ENCODE peak calls at places on chromosomes 13 and 19, in four cellular contexts. P, K, E and U are unnamed samples. For H3K27me3, the result is how much of the 10 kb centered on the place peaks cover.

GRCh38 chr13:48074006-48074405 is 20.9 kb downstream of the MED4 start:
- DNase-seq in P (no peak), K (no peak), E (no peak), U (no peak)

GRCh38 chr13:98571955-98572662 is 4.8 kb downstream of the STK24 start:
- DNase-seq in P (no peak), K (peak), E (no peak), U (no peak)

GRCh38 chr13:109383683-109384082 is 402.7 kb downstream of the IRS2 start:
- DNase-seq in P (no peak), K (peak), E (no peak), U (no peak)

GRCh38 chr19:44356383-44357111 is at the start of gene ZNF112:
- DNase-seq in P (peak), K (peak), E (peak), U (peak)

GRCh38 chr13:111474136-111475002 is 153.9 kb downstream of the TEX29 start:
- DNase-seq in P (no peak), K (peak), E (peak), U (peak)

GRCh38 chr19:45827459-45828093 is 12.5 kb upstream of the RSPH6A start:
- DNase-seq in P (no peak), K (no peak), E (no peak), U (no peak)

GRCh38 chr19:5036733-5037681 is 68.1 kb downstream of the KDM4B start:
- DNase-seq in P (peak), K (peak), E (no peak), U (peak)

GRCh38 chr13:29754486-29754806 is 96.0 kb downstream of the UBL3 start:
- DNase-seq in P (no peak), K (peak), E (no peak), U (no peak)

GRCh38 chr19:45567609-45568008 is 17.0 kb downstream of the OPA3 start:
- DNase-seq in P (no peak), K (no peak), E (no peak), U (no peak)

GRCh38 chr13:100637380-100637779 is 37.2 kb downstream of the TMTC4 start:
- DNase-seq in P (no peak), K (no peak), E (no peak), U (no peak)

GRCh38 chr19:14695471-14695870 is 5.6 kb downstream of the ZNF333 start:
- DNase-seq in P (no peak), K (no peak), E (no peak), U (no peak)

GRCh38 chr13:30376426-30377311 is 45.6 kb upstream of the UBE2L5 start:
- DNase-seq in P (no peak), K (no peak), E (no peak), U (no peak)

GRCh38 chr19:17306285-17306714 is 628 bp downstream of the MRPL34 start:
- DNase-seq in P (no peak), K (no peak), E (peak), U (no peak)

GRCh38 chr19:48186015-48186414 is 15.5 kb downstream of the ZSWIM9 start:
- DNase-seq in P (no peak), K (no peak), E (no peak), U (no peak)

GRCh38 chr19:42313096-42313839 is at the start of gene TMEM145:
- DNase-seq in P (peak), K (peak), E (peak), U (peak)

GRCh38 chr13:102769679-102770078 is 3.9 kb downstream of the TEX30 start:
- DNase-seq in P (no peak), K (peak), E (no peak), U (no peak)

GRCh38 chr19:17156296-17156946 is 58.7 kb upstream of the USE1 start:
- DNase-seq in P (no peak), K (no peak), E (no peak), U (no peak)

GRCh38 chr13:48094404-48094780 is 512 bp downstream of the MED4 start:
- DNase-seq in P (no peak), K (peak), E (peak), U (no peak)

GRCh38 chr13:24997367-24997967 is 98.5 kb upstream of the PABPC3 start:
- DNase-seq in P (no peak), K (peak), E (peak), U (peak)

GRCh38 chr13:76397413-76397812 is 488.8 kb downstream of the KCTD12 start:
- DNase-seq in P (no peak), K (no peak), E (no peak), U (no peak)

GRCh38 chr19:34732548-34733255 is 1.3 kb upstream of the ZNF181 start:
- DNase-seq in P (no peak), K (no peak), E (peak), U (no peak)

GRCh38 chr13:74246398-74246975 is 112.3 kb upstream of the KLF12 start:
- DNase-seq in P (no peak), K (peak), E (no peak), U (no peak)

GRCh38 chr13:78194904-78195639 is 276.4 kb upstream of the EDNRB start:
- DNase-seq in P (no peak), K (peak), E (peak), U (peak)

GRCh38 chr13:20995245-20995829 is 66.0 kb downstream of the LATS2 start:
- DNase-seq in P (no peak), K (no peak), E (no peak), U (no peak)

GRCh38 chr13:72820156-72820897 is 38.4 kb downstream of the PIBF1 start:
- DNase-seq in P (no peak), K (peak), E (no peak), U (no peak)

GRCh38 chr13:86830046-86830445 is 841.1 kb upstream of the SLITRK5 start:
- DNase-seq in P (no peak), K (peak), E (no peak), U (no peak)

GRCh38 chr13:27965740-27966640 is 3.1 kb downstream of the CDX2 start:
- DNase-seq in P (no peak), K (no peak), E (peak), U (no peak)
- H3K27me3 ChIP-seq in P (half or more), K (half or more), E (half or more), U (half or more)

GRCh38 chr19:51317968-51318367 is 6.5 kb downstream of the IGLON5 start:
- DNase-seq in P (no peak), K (no peak), E (no peak), U (no peak)
- H3K27me3 ChIP-seq in P (under half), K (under half), E (under half), U (under half)

DNA sequence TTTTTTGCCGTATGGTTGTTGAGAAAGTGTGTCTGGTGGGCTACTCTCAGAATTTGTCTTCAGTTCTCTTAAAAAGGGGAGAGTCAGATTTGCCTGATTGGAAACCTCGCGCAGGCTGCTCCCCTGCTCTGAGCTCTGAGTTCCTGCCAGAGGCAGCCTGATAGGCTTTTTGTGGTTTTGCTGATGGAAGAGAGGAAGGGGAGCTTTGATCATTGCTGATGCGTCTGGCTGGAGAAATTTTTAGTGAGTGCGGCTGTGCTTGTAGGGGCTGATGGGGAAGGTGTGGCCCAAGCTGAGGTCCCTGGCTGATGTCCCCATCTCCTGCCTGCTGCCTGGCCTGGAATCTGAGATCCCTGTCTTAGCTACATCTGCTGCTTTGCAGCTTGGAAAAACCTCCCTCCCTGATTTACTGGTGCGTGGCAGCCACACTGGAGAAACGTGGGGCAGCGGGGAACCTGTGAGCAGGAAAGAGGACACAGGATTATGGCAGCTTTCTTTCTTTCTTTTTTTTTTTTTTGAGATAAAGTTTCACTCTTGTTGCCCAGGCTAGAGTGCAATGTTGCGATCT is 2.9 kb downstream of the CHST8 start:
- DNase-seq in P (no peak), K (no peak), E (no peak), U (no peak)
- H3K27me3 ChIP-seq in P (under half), K (under half), E (half or more), U (under half)

DNA sequence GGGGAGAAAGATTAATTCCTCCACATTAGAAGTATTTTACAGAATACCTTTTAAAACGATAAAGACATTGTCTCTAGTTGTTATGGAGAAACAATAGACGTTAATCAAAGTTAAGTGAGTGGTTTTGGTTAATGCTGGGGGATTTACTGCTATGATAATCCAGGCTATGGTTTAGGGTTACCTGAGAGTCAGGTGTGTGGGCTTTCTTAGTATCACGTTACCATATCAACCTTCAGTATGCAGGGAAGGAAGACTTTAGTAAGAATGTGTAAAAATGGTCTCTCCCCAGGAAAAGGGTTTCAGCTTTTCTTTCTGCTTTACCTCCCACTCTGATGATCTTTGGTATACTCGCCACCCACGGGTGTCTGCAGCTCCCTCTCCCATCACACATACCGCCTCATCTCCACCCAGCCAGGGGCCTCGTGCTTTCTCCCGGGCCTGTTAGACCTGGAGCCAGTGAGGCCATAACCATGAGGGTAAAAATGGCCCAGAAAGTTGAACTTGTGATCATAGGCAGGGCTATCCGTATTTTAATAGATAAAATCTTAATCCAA is 45.6 kb upstream of the WDFY2 start:
- DNase-seq in P (no peak), K (no peak), E (no peak), U (peak)
- H3K27me3 ChIP-seq in P (under half), K (under half), E (under half), U (under half)

GRCh38 chr19:1753730-1754442 is 580 bp downstream of the ONECUT3 start:
- DNase-seq in P (no peak), K (no peak), E (no peak), U (no peak)

GRCh38 chr19:1751367-1752008 is 1.8 kb upstream of the ONECUT3 start:
- DNase-seq in P (no peak), K (no peak), E (no peak), U (no peak)

GRCh38 chr19:1752009-1752756 is 1.1 kb upstream of the ONECUT3 start:
- DNase-seq in P (no peak), K (no peak), E (no peak), U (no peak)

GRCh38 chr19:1754651-1755466 is 1.6 kb downstream of the ONECUT3 start:
- DNase-seq in P (no peak), K (no peak), E (peak), U (peak)

GRCh38 chr19:1752757-1753728 is at the start of gene ONECUT3:
- DNase-seq in P (no peak), K (no peak), E (peak), U (no peak)
- H3K27me3 ChIP-seq in P (half or more), K (half or more), E (half or more), U (half or more)

DNA sequence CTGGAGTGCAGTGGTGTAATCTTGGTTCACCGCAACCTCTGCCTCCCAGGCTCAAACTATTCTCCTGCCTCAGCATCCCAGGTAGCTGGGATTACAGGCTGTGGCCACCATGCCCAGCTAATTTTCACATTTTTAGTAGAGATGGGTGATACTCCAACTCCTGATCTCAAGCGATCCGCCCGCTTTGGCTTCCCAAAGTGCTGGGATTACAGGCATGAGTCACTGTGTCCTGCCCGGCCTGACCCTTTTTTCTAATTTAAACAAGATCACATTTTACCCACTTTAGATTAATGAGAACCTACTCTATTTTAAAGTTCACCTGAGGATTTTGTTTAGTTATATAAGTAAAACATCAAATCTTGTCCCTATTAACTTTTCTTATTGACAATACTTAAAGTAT is 91.8 kb upstream of the POSTN start:
- DNase-seq in P (no peak), K (peak), E (no peak), U (no peak)
- H3K27me3 ChIP-seq in P (under half), K (under half), E (under half), U (under half)

DNA sequence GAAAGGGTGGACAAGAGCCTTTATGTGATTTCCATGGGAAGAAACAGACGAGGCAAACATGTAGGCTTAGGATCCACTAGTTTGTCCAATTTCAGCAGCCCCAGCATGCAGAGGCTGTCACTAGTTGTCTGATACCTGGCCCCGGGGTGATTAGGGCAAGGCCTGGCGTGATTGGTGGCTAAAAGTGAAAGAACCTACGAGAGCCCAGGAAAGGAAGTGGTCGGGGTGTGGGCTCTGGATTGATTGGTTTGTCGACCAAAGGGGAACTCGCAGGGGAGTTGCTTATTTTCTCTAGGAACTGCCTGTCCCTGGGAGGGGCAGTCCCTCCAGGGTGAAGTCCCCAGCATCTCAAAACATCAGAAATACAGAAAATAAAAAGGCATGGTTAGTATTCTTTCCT is 64.2 kb upstream of the UQCRFS1 start:
- DNase-seq in P (no peak), K (no peak), E (peak), U (no peak)
- H3K27me3 ChIP-seq in P (under half), K (under half), E (under half), U (half or more)

GRCh38 chr19:29577662-29577963 is 28.5 kb upstream of the POP4 start:
- DNase-seq in P (no peak), K (no peak), E (no peak), U (no peak)

GRCh38 chr19:29576043-29576442 is 30.0 kb upstream of the POP4 start:
- DNase-seq in P (peak), K (no peak), E (no peak), U (no peak)

GRCh38 chr19:29579308-29579910 is 26.7 kb upstream of the POP4 start:
- DNase-seq in P (no peak), K (no peak), E (no peak), U (no peak)

GRCh38 chr19:29578349-29578748 is 27.7 kb upstream of the POP4 start:
- DNase-seq in P (no peak), K (no peak), E (no peak), U (no peak)

GRCh38 chr19:29576761-29577661 is 29.1 kb upstream of the POP4 start:
- DNase-seq in P (no peak), K (no peak), E (no peak), U (no peak)
- H3K27me3 ChIP-seq in P (under half), K (under half), E (half or more), U (half or more)